ENCODE peak calls at places on chromosomes 7 and 10, in four cellular contexts. H is naive thymus-derived CD8-positive, alpha-beta T cell; L is head of caudate nucleus; R is Calu3. X is an unnamed sample.

GRCh38 chr10:18230794-18231193 is 90.6 kb downstream of the CACNB2 start:
- DNase-seq in R (no peak), L (no peak), H (no peak), X (no peak)

GRCh38 chr10:59505931-59506330 is 143.6 kb upstream of the FAM13C start:
- DNase-seq in R (no peak), L (no peak), H (no peak), X (no peak)

GRCh38 chr10:47178537-47179290 is 121.3 kb upstream of the GDF10 start:
- DNase-seq in L (no peak), R (no peak), H (no peak), X (no peak)

GRCh38 chr10:44628921-44629320 is 244.0 kb upstream of the CXCL12 start:
- DNase-seq in R (no peak), H (no peak), L (no peak), X (no peak)

GRCh38 chr7:155973451-155973997 is 161.3 kb upstream of the SHH start:
- DNase-seq in R (no peak), H (no peak), L (no peak), X (no peak)

GRCh38 chr7:44131173-44132009 is 8.0 kb upstream of the POLD2 start:
- DNase-seq in L (no peak), H (no peak), R (no peak), X (peak; percentile 70)

GRCh38 chr10:110508806-110509544 is 11.3 kb downstream of the DUSP5 start:
- DNase-seq in R (no peak), H (no peak), L (no peak), X (no peak)

GRCh38 chr7:136278057-136278456 is 300.9 kb upstream of the MTPN start:
- DNase-seq in R (no peak), H (no peak), L (no peak), X (no peak)

GRCh38 chr10:52663161-52663560 is 109.4 kb downstream of the MBL2 start:
- DNase-seq in L (no peak), R (no peak), H (no peak), X (no peak)

GRCh38 chr10:124996854-124997215 is 54.9 kb downstream of the ZRANB1 start:
- DNase-seq in R (no peak), H (no peak), L (no peak), X (no peak)

GRCh38 chr10:11581213-11581612 is 30.2 kb downstream of the USP6NL start:
- DNase-seq in L (no peak), R (no peak), H (no peak), X (no peak)

GRCh38 chr10:103481974-103482531 is 3.0 kb upstream of the CALHM3 start:
- DNase-seq in L (no peak), R (peak; percentile 36), H (peak; percentile 64), X (peak; percentile 86)

GRCh38 chr7:22617166-22617565 is 109.8 kb upstream of the IL6 start:
- DNase-seq in L (no peak), R (no peak), H (no peak), X (no peak)

GRCh38 chr7:106365252-106366005 is 80.6 kb upstream of the NAMPT start:
- DNase-seq in R (peak; percentile 73), H (no peak), L (no peak), X (no peak)

X was measured in SJCRH30.